ENCODE peak calls at places on chromosomes 3 and 15, in four cellular contexts. C is AG10803, T is fibroblast of mammary gland, A is lung. I is an unnamed sample.

GRCh38 chr3:57446318-57446841 is 97.8 kb downstream of the DNAH12 start:
- DNase-seq in C (peak; percentile 51), T (peak; percentile 56), A (no peak), I (peak; percentile 56)

GRCh38 chr3:15983232-15983631 is 185.5 kb upstream of the ANKRD28 start:
- DNase-seq in C (peak; percentile 94), T (peak; percentile 91), A (no peak), I (peak; percentile 68)

GRCh38 chr3:167450675-167451074 is 23.2 kb downstream of the SERPINI2 start:
- DNase-seq in C (no peak), T (no peak), A (no peak), I (no peak)

GRCh38 chr3:59451041-59451763 is 401.4 kb upstream of the CFAP20DC start:
- DNase-seq in C (peak; percentile 27), T (no peak), A (peak; percentile 34), I (no peak)

GRCh38 chr3:113261996-113262665 is 50.8 kb downstream of the BOC start:
- DNase-seq in C (peak; percentile 88), T (peak; percentile 40), A (no peak), I (peak; percentile 78)

GRCh38 chr3:98557324-98558010 is 25.7 kb downstream of the GPR15 start:
- DNase-seq in C (no peak), T (no peak), A (no peak), I (no peak)

GRCh38 chr3:184766555-184767261 is 45.3 kb upstream of the VPS8 start:
- DNase-seq in C (peak; percentile 56), T (no peak), A (no peak), I (no peak)

GRCh38 chr3:154970796-154971195 is 109.3 kb upstream of the MME start:
- DNase-seq in C (peak; percentile 98), T (peak; percentile 98), A (no peak), I (peak; percentile 96)

GRCh38 chr15:70437089-70437488 is 326.3 kb downstream of the UACA start:
- DNase-seq in C (no peak), T (no peak), A (no peak), I (no peak)

GRCh38 chr3:193872265-193872753 is 263.6 kb upstream of the HES1 start:
- DNase-seq in C (peak; percentile 82), T (peak; percentile 99), A (no peak), I (peak; percentile 96)

GRCh38 chr3:188868803-188869202 is 303.0 kb upstream of the TPRG1 start:
- DNase-seq in C (no peak), T (no peak), A (peak; percentile 46), I (no peak)

GRCh38 chr3:159953320-159953719 is 35.3 kb upstream of the IL12A start:
- DNase-seq in C (no peak), T (no peak), A (no peak), I (no peak)

GRCh38 chr3:191321019-191321767 is 8.0 kb upstream of the CCDC50 start:
- DNase-seq in C (no peak), T (no peak), A (no peak), I (no peak)

GRCh38 chr3:20140881-20141280 is 45.1 kb downstream of the SGO1 start:
- DNase-seq in C (no peak), T (no peak), A (no peak), I (no peak)

GRCh38 chr3:171458056-171458856 is 1.9 kb downstream of the TNIK start:
- DNase-seq in C (no peak), T (no peak), A (no peak), I (no peak)

GRCh38 chr15:70558406-70559222 is 204.7 kb downstream of the UACA start:
- DNase-seq in C (no peak), T (no peak), A (no peak), I (no peak)

GRCh38 chr15:58773024-58773423 is 1.9 kb downstream of the MINDY2 start:
- DNase-seq in C (no peak), T (peak; percentile 15), A (no peak), I (no peak)

GRCh38 chr3:185187391-185187790 is 34.5 kb upstream of the C3orf70 start:
- DNase-seq in C (no peak), T (no peak), A (no peak), I (peak; percentile 13)

GRCh38 chr3:69660631-69661030 is 78.6 kb upstream of the MITF start:
- DNase-seq in C (no peak), T (no peak), A (no peak), I (no peak)

GRCh38 chr3:159001711-159002110 is 199.9 kb downstream of the MFSD1 start:
- DNase-seq in C (no peak), T (no peak), A (no peak), I (no peak)

GRCh38 chr3:1830851-1831250 is 267.8 kb upstream of the CNTN4 start:
- DNase-seq in C (no peak), T (no peak), A (no peak), I (no peak)

GRCh38 chr15:101482526-101483371 is 6.8 kb downstream of the PCSK6 start:
- DNase-seq in C (no peak), T (no peak), A (no peak), I (no peak)

GRCh38 chr3:72661115-72661457 is 187.2 kb downstream of the SHQ1 start:
- DNase-seq in C (peak; percentile 91), T (peak; percentile 79), A (peak; percentile 74), I (peak; percentile 62)

GRCh38 chr15:69146724-69147435 is 13.6 kb upstream of the GLCE start:
- DNase-seq in C (no peak), T (no peak), A (no peak), I (no peak)

GRCh38 chr3:157436583-157437300 is at the start of gene PTX3:
- DNase-seq in C (peak; percentile 90), T (peak; percentile 96), A (peak; percentile 57), I (peak; percentile 97)

GRCh38 chr3:186268616-186269448 is 93.2 kb downstream of the DGKG start:
- DNase-seq in C (peak; percentile 25), T (peak; percentile 37), A (no peak), I (peak; percentile 36)

GRCh38 chr15:95304116-95304873 is 1026.2 kb upstream of the NR2F2 start:
- DNase-seq in C (peak; percentile 29), T (peak; percentile 63), A (no peak), I (peak; percentile 76)

GRCh38 chr3:63625161-63625560 is 27.3 kb upstream of the SNTN start:
- DNase-seq in C (peak; percentile 96), T (peak; percentile 84), A (no peak), I (peak; percentile 76)

GRCh38 chr3:44504566-44504965 is 27.1 kb upstream of the ZNF445 start:
- DNase-seq in C (no peak), T (no peak), A (no peak), I (no peak)

GRCh38 chr3:125594581-125595011 is 701 bp downstream of the OSBPL11 start:
- DNase-seq in C (no peak), T (no peak), A (no peak), I (no peak)

GRCh38 chr15:69755571-69756310 is 303.1 kb downstream of the RPLP1 start:
- DNase-seq in C (no peak), T (peak; percentile 54), A (no peak), I (no peak)

GRCh38 chr15:35246376-35246965 is 161.4 kb upstream of the NANOGP8 start:
- DNase-seq in C (no peak), T (no peak), A (no peak), I (no peak)

DNA sequence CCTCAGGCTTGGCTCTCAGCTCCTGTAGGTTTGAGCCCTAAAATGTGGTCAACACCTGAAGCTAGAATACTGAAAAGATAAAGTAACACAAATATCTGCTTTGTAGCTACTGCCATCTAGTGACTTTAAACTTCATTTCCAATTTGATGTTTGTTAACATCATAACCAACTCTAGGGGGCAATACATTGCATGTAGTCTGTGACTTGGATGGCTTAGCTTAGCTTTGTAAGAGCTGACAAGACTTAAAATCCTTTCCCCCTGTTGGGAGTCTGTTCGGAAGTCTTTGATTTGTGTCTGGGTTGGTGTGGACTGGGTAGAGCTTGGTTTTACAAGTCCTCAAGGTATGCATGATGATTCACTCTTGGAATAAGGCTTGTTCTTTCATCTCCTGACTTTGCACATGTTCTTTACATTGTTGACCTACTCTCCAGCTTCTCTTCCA is 51.7 kb downstream of the SCN11A start:
- DNase-seq in C (peak; percentile 70), T (peak; percentile 78), A (no peak), I (peak; percentile 63)
- TF ChIP-seq CTCF in C (peak; percentile 98), T (peak; percentile 98), A (peak; percentile 24), I (peak; percentile 78)

GRCh38 chr3:139340784-139341183 is 3.0 kb upstream of the MRPS22 start:
- DNase-seq in C (no peak), T (no peak), A (no peak), I (no peak)

GRCh38 chr3:139343895-139344856 is at the start of gene MRPS22:
- DNase-seq in C (peak; percentile 90), T (peak; percentile 88), A (peak; percentile 88), I (peak; percentile 92)

GRCh38 chr3:139342054-139342453 is 1.8 kb upstream of the MRPS22 start:
- DNase-seq in C (no peak), T (no peak), A (no peak), I (no peak)

DNA sequence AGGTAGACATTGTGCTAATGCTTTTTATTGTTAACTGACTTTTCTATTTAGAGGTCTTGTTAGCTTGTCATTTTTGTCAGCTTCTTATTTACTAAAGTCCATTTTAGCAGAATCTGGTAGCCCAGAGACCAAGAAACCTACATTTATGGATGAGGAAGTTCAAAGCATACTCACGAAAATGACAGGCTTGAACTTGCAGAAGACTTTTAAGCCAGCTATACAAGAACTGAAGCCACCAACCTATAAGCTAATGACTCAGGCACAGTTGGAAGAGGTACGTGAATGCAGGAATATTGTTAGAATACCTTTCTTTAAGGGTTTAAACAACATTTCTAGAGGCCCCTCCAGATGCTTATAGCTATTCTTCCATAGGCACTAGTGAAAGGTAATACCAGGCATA is 3.0 kb downstream of the MRPS22 start:
- DNase-seq in C (no peak), T (no peak), A (no peak), I (no peak)
- H3K4me3 ChIP-seq in C (no peak overlapping the region), T (no peak overlapping the region), A (no peak overlapping the region), I (no peak overlapping the region)

GRCh38 chr3:61371123-61371522 is 119.9 kb upstream of the FHIT start:
- DNase-seq in C (no peak), T (peak; percentile 17), A (no peak), I (peak; percentile 14)
- TF ChIP-seq CTCF in C (peak; percentile 39), T (peak; percentile 49), A (no peak), I (peak; percentile 30)

GRCh38 chr3:17755836-17756235 is 13.4 kb upstream of the TBC1D5 start:
- DNase-seq in C (no peak), T (no peak), A (no peak), I (no peak)

GRCh38 chr3:17749705-17750293 is 7.4 kb upstream of the TBC1D5 start:
- DNase-seq in C (no peak), T (no peak), A (no peak), I (no peak)

GRCh38 chr3:17752441-17752840 is 10.0 kb upstream of the TBC1D5 start:
- DNase-seq in C (peak; percentile 77), T (peak; percentile 36), A (no peak), I (no peak)

GRCh38 chr3:17753271-17753992 is 11.0 kb upstream of the TBC1D5 start:
- DNase-seq in C (peak; percentile 40), T (peak; percentile 36), A (no peak), I (peak; percentile 21)

DNA sequence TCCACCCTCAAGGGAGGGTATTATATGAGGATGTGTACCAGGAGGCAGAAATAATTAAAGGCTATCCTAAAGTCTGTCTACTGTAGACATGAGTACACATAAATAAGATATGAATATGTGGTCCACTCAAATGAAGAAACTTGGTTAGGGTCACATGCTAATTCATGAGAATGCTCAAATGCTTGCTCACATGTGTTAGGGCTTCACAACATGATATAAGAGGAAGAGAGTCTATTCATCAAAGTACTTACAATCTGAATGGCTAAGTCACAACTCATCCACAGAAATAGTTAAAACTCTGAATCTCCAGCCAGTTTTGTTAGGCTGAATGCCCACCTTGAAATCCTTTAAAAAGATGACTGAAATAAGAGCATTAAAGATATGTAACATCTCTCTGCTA is 10.4 kb upstream of the TBC1D5 start:
- DNase-seq in C (no peak), T (no peak), A (no peak), I (peak; percentile 8)
- H3K4me3 ChIP-seq in C (no peak overlapping the region), T (no peak overlapping the region), A (no peak overlapping the region), I (no peak overlapping the region)

GRCh38 chr15:40873625-40874561 is at the start of gene RHOV:
- DNase-seq in C (peak; percentile 20), T (no peak), A (peak; percentile 64), I (peak; percentile 35)
- TF ChIP-seq CTCF in C (no peak), T (no peak), A (no peak), I (no peak)

I was measured in cardiac fibroblast.